ENCODE peak calls at places on chromosome 21, in nine cellular contexts. I is endothelial cell of umbilical vein, D is uterus, C is adrenal gland, J is body of pancreas, E is breast epithelium, F is ovary, V is HepG2, G is heart left ventricle. W is an unnamed sample.

GRCh38 chr21:42111470-42111743 is 40.3 kb downstream of the UMODL1 start:
- DNase-seq in I (no peak), D (no peak), C (no peak), J (no peak), E (no peak), F (no peak), V (no peak), G (no peak), W (no peak)

GRCh38 chr21:27213328-27213727 is 246.4 kb upstream of the ADAMTS5 start:
- DNase-seq in I (no peak), D (no peak), C (no peak), J (no peak), E (no peak), F (no peak), V (no peak), G (no peak), W (no peak)

GRCh38 chr21:30623362-30623761 is 2.9 kb downstream of the KRTAP20-4 start:
- DNase-seq in I (no peak), D (no peak), C (no peak), J (no peak), E (no peak), F (no peak), V (no peak), G (no peak), W (no peak)

GRCh38 chr21:41601573-41602371 is 93.8 kb upstream of the TMPRSS2 start:
- DNase-seq in I (no peak), D (no peak), C (no peak), J (peak; percentile 37), E (peak; percentile 45), F (no peak), V (no peak), G (no peak), W (peak; percentile 33)

GRCh38 chr21:14826630-14827029 is 238.2 kb downstream of the NRIP1 start:
- DNase-seq in I (no peak), D (no peak), C (no peak), J (no peak), E (no peak), F (no peak), V (no peak), G (no peak), W (no peak)

GRCh38 chr21:34913786-34914185 is 135.3 kb downstream of the RUNX1 start:
- DNase-seq in I (no peak), D (no peak), C (no peak), J (no peak), E (no peak), F (no peak), V (no peak), G (no peak), W (no peak)

GRCh38 chr21:40841524-40842196 is 5.3 kb downstream of the DSCAM start:
- DNase-seq in I (no peak), D (no peak), C (peak; percentile 73), J (peak; percentile 75), E (no peak), F (no peak), V (peak; percentile 6), G (peak; percentile 29), W (peak; percentile 67)

GRCh38 chr21:14952916-14953315 is 111.9 kb downstream of the NRIP1 start:
- DNase-seq in I (no peak), D (no peak), C (no peak), J (no peak), E (no peak), F (no peak), V (no peak), G (no peak), W (no peak)

GRCh38 chr21:40671721-40672120 is 175.2 kb downstream of the DSCAM start:
- DNase-seq in I (no peak), D (no peak), C (no peak), J (no peak), E (no peak), F (no peak), V (no peak), G (no peak), W (no peak)

GRCh38 chr21:20970691-20971090 is 27.5 kb upstream of the NCAM2 start:
- DNase-seq in I (no peak), D (no peak), C (no peak), J (no peak), E (no peak), F (no peak), V (no peak), G (no peak), W (no peak)

GRCh38 chr21:42262826-42263225 is 43.9 kb downstream of the ABCG1 start:
- DNase-seq in I (peak; percentile 84), D (peak; percentile 65), C (peak; percentile 97), J (peak; percentile 82), E (peak; percentile 85), F (no peak), V (peak; percentile 52), G (peak; percentile 81), W (peak; percentile 88)

GRCh38 chr21:42258885-42259407 is 40.0 kb downstream of the ABCG1 start:
- DNase-seq in I (no peak), D (no peak), C (peak; percentile 83), J (no peak), E (no peak), F (no peak), V (no peak), G (peak; percentile 53), W (no peak)

GRCh38 chr21:25528511-25528910 is 78.8 kb downstream of the MRPL39 start:
- DNase-seq in I (no peak), D (no peak), C (no peak), J (no peak), E (no peak), F (no peak), V (no peak), G (no peak), W (no peak)

GRCh38 chr21:34885636-34886553 is 163.2 kb downstream of the RUNX1 start:
- DNase-seq in I (peak; percentile 63), D (no peak), C (no peak), J (no peak), E (no peak), F (peak; percentile 33), V (peak; percentile 55), G (no peak), W (no peak)

GRCh38 chr21:34878940-34879339 is 170.2 kb downstream of the RUNX1 start:
- DNase-seq in I (no peak), D (no peak), C (no peak), J (no peak), E (no peak), F (no peak), V (no peak), G (no peak), W (no peak)

GRCh38 chr21:30257773-30258172 is 25.0 kb downstream of the KRTAP24-1 start:
- DNase-seq in I (no peak), D (no peak), C (no peak), J (no peak), E (no peak), F (no peak), V (no peak), G (no peak), W (no peak)

GRCh38 chr21:19607983-19608668 is 1204.5 kb upstream of the TMPRSS15 start:
- DNase-seq in I (no peak), D (no peak), C (no peak), J (peak; percentile 61), E (no peak), F (no peak), V (no peak), G (no peak), W (no peak)

GRCh38 chr21:37072988-37073416 is at the start of the genes PIGP and TTC3:
- DNase-seq in I (peak; percentile 97), D (peak; percentile 92), C (peak; percentile 97), J (peak; percentile 95), E (peak; percentile 92), F (peak; percentile 97), V (peak; percentile 87), G (peak; percentile 98), W (peak; percentile 95)
- TF ChIP-seq POLR2A in I (peak; percentile 73), D (peak; percentile 81), C (peak; percentile 97), J (peak; percentile 90), E (peak; percentile 80), F (peak; percentile 88), V (peak; percentile 79), G (peak; percentile 94), W (no peak)

DNA sequence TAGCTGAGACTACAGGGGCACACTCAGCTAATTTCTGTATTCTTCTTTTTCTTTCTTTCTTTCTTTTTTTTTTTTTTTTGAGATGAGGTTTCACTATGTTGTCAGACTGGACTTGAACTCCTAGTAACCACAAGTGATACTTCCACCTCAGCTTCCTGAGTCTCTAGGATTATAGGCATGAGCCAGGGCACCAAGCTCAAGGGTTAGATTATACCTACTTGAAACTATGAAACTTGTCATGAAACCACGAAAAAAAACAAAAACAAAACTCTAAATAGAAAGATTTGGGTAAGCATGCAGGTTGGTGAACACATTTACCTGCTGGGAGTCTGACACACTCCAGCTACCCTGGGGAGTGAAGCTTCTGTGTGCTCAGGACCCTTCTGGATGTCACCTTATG is 2250.4 kb downstream of the MRPL39 start:
- DNase-seq in I (peak; percentile 3), D (no peak), C (no peak), J (no peak), E (no peak), F (no peak), V (no peak), G (no peak), W (no peak)
- H3K27ac ChIP-seq in I (peak overlapping the region; percentile 45), D (no peak overlapping the region), C (no peak overlapping the region), J (no peak overlapping the region), E (no peak overlapping the region), F (no peak overlapping the region), V (no peak overlapping the region), G (no peak overlapping the region), W (no peak overlapping the region)

GRCh38 chr21:44349847-44350772 is 3.3 kb upstream of the TRPM2 start:
- DNase-seq in I (no peak), D (no peak), C (no peak), J (no peak), E (no peak), F (no peak), V (no peak), G (no peak), W (no peak)
- H3K4me1 ChIP-seq in I (no peaks in the 10 kb centered on the region), D (no peaks in the 10 kb centered on the region), C (no peaks in the 10 kb centered on the region), J (no peaks in the 10 kb centered on the region), E (peaks cover 4% of the 10 kb centered on the region), F (no peaks in the 10 kb centered on the region), V (peaks cover 16% of the 10 kb centered on the region), G (peaks cover 31% of the 10 kb centered on the region), W (peaks cover 40% of the 10 kb centered on the region)

DNA sequence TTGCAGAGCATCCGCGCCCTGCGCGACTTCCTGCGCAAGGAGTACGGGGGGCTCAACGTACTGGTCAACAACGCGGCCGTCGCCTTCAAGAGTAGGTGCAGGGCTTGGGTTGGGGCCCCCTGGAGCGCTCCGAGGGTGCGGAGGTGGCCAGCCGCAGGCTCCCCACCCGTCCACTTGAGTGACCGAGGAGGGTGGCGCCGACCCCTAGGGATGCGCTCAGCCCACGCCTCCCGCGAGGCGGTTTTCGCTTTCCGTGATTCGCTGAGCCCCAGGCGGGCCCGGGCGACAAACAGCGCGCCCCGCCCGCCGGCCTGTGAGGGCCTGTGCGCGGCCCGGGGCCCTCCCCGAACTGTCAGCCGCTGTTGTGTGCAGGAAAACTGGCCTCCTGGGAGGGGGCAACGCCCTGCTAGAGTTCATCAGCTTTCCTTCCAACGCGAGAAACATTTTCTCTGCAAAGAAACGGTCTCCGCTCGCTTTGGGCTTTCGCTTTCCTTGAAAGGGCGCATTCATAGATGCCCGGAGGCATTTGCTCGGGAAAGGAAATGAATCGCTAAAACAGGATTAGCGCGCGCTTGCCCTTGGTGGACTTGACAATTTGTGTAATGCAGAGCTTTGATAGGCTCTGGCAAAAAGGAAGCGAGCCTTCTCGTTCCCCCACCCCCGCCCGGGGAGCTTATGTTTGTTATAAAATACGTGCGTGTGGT is 664 bp downstream of the CBR3 start:
- DNase-seq in I (peak; percentile 76), D (peak; percentile 69), C (peak; percentile 82), J (peak; percentile 61), E (peak; percentile 70), F (peak; percentile 60), V (no peak), G (peak; percentile 79), W (peak; percentile 55)
- TF ChIP-seq POLR2A in I (no peak), D (no peak), C (no peak), J (peak; percentile 42), E (no peak), F (peak; percentile 36), V (no peak), G (peak; percentile 78), W (no peak)

GRCh38 chr21:46122758-46123683 is 25.1 kb downstream of the COL6A2 start:
- DNase-seq in I (no peak), D (peak; percentile 12), C (no peak), J (no peak), E (peak; percentile 38), F (peak; percentile 8), V (no peak), G (peak; percentile 12), W (no peak)
- H3K27ac ChIP-seq in I (no peak overlapping the region), D (peak overlapping the region; percentile 22), C (no peak overlapping the region), J (no peak overlapping the region), E (no peak overlapping the region), F (no peak overlapping the region), V (no peak overlapping the region), G (no peak overlapping the region), W (peak overlapping the region; percentile 4)

W was measured in stomach.